ENCODE peak calls at places on chromosome 22, in four cellular contexts. N is WTC11, S is HepG2, O is K562. W is an unnamed sample.

GRCh38 chr22:24422078-24422665 is 5.2 kb upstream of the ADORA2A start:
- DNase-seq in N (no peak), S (no peak), O (no peak), W (no peak)

GRCh38 chr22:21982338-21982965 is at the start of gene TOP3B:
- DNase-seq in N (peak; percentile 79), S (peak; percentile 52), O (peak; percentile 100), W (peak; percentile 92)

GRCh38 chr22:21045585-21046294 is at the start of gene LRRC74B:
- DNase-seq in N (peak; percentile 97), S (peak; percentile 67), O (peak; percentile 99), W (peak; percentile 97)

GRCh38 chr22:26663374-26663923 is 6.1 kb downstream of the MIAT start:
- DNase-seq in N (no peak), S (no peak), O (no peak), W (no peak)

GRCh38 chr22:23789121-23789520 is 2.4 kb downstream of the SMARCB1 start:
- DNase-seq in N (no peak), S (no peak), O (no peak), W (no peak)

GRCh38 chr22:35792501-35792900 is 74.8 kb downstream of the APOL5 start:
- DNase-seq in N (no peak), S (no peak), O (no peak), W (no peak)

GRCh38 chr22:21632237-21632895 is at the start of gene CCDC116:
- DNase-seq in N (peak; percentile 76), S (peak; percentile 81), O (peak; percentile 100), W (peak; percentile 63)

GRCh38 chr22:27129266-27129665 is 471.9 kb downstream of the MIAT start:
- DNase-seq in N (no peak), S (no peak), O (no peak), W (no peak)

GRCh38 chr22:36541831-36542391 is 12.9 kb upstream of the EIF3D start:
- DNase-seq in N (no peak), S (no peak), O (peak; percentile 74), W (no peak)

GRCh38 chr22:31561238-31561887 is 65.0 kb downstream of the SFI1 start:
- DNase-seq in N (peak; percentile 91), S (peak; percentile 81), O (peak; percentile 82), W (peak; percentile 76)

GRCh38 chr22:17627961-17628303 is 617 bp downstream of the ATP6V1E1 start:
- DNase-seq in N (no peak), S (no peak), O (no peak), W (no peak)

GRCh38 chr22:35688913-35689675 is 28.6 kb upstream of the APOL5 start:
- DNase-seq in N (no peak), S (no peak), O (no peak), W (no peak)

GRCh38 chr22:33180371-33180770 is 122.2 kb upstream of the SYN3 start:
- DNase-seq in N (no peak), S (no peak), O (no peak), W (no peak)

GRCh38 chr22:37289156-37289735 is 6.9 kb downstream of the CYTH4 start:
- DNase-seq in N (no peak), S (no peak), O (no peak), W (no peak)

GRCh38 chr22:34808618-34809017 is 257.3 kb upstream of the ISX start:
- DNase-seq in N (no peak), S (no peak), O (no peak), W (no peak)

GRCh38 chr22:48841881-48842582 is 985.6 kb downstream of the BRD1 start:
- DNase-seq in N (no peak), S (no peak), O (no peak), W (no peak)

GRCh38 chr22:46651316-46651715 is 31.1 kb downstream of the GRAMD4 start:
- DNase-seq in N (no peak), S (no peak), O (no peak), W (no peak)

GRCh38 chr22:46646531-46647211 is 26.5 kb downstream of the GRAMD4 start:
- DNase-seq in N (no peak), S (peak; percentile 41), O (no peak), W (no peak)

GRCh38 chr22:46650078-46650810 is 30.1 kb downstream of the GRAMD4 start:
- DNase-seq in N (no peak), S (no peak), O (no peak), W (no peak)

GRCh38 chr22:46652081-46652929 is 32.1 kb downstream of the GRAMD4 start:
- DNase-seq in N (no peak), S (peak; percentile 91), O (peak; percentile 66), W (no peak)

GRCh38 chr22:46649176-46650077 is 29.2 kb downstream of the GRAMD4 start:
- DNase-seq in N (no peak), S (no peak), O (peak; percentile 69), W (no peak)
- TF ChIP-seq FOXJ3 in N (no peak), S (no peak), O (no peak), W (no peak)

GRCh38 chr22:42869463-42869862 is 12.4 kb upstream of the ARFGAP3 start:
- DNase-seq in N (no peak), S (no peak), O (no peak), W (no peak)

GRCh38 chr22:42866100-42866499 is 9.0 kb upstream of the ARFGAP3 start:
- DNase-seq in N (no peak), S (no peak), O (no peak), W (no peak)

GRCh38 chr22:42869888-42870480 is 12.9 kb upstream of the ARFGAP3 start:
- DNase-seq in N (no peak), S (no peak), O (no peak), W (no peak)

GRCh38 chr22:42871146-42872050 is 14.3 kb upstream of the ARFGAP3 start:
- DNase-seq in N (no peak), S (no peak), O (no peak), W (no peak)

DNA sequence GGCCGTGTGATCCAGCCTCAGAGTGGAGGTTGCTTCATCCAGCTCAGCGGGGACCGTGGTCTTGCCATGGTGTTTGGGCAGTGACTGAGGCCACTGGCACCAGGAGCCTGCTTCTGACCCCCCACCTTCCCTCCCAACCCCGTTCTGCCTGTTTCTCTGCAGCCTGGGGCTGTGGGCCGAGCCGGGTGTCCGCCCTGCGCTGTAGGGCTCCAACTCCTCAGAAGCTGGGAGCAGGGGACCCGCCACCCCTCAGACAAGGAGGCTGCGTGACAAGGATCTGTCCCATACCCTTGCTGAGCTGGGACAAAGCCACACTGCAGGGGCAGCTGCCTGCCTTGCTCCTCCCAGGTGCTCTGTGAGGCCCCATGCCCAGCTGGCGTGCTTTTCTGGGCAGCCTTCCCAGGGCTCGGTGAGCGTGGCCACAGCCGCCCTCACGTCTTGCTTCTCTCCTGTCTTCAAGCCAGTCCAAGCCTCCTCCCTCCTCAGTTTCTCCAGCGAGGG is 11.7 kb upstream of the ARFGAP3 start:
- DNase-seq in N (no peak), S (no peak), O (no peak), W (no peak)
- TF ChIP-seq FOXJ3 in N (no peak), S (no peak), O (no peak), W (no peak)

GRCh38 chr22:50208939-50209892 is 8.4 kb downstream of the SELENOO start:
- DNase-seq in N (no peak), S (no peak), O (no peak), W (no peak)
- TF ChIP-seq FOXJ3 in N (no peak), S (no peak), O (no peak), W (no peak)

DNA sequence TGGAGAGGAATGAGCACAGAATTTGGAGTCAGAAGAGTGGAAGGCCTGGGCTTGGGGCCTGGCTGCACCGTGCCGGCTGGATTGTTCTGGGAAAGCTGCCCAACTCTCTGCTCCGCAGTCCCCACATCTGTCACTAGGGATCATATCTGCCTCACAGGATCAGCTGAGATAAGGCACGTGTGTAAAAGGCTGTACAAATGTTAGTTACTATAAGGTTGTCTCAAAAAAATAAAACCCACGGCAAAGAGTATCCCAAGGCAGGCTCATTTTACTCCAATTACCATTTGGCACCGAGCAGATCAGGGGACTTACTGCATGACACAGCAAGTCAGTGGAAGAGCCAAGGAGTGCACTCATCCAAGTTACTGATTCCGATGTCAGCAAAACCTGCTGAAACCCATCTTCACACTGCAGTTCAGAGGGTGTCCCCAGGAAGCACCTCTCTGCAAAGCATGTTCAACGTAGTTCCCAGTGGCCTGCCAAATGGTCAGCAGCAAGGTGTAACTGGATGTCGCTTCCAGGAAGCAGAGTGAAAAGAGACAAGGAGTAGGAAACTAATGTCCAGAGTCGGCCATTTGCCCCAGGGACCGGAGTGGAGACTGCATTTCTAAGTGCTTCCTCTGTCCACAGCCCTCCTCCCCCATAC is 18.1 kb upstream of the MRTFA start:
- DNase-seq in N (no peak), S (no peak), O (peak; percentile 54), W (peak; percentile 64)
- TF ChIP-seq FOXJ3 in N (no peak), S (no peak), O (no peak), W (no peak)

DNA sequence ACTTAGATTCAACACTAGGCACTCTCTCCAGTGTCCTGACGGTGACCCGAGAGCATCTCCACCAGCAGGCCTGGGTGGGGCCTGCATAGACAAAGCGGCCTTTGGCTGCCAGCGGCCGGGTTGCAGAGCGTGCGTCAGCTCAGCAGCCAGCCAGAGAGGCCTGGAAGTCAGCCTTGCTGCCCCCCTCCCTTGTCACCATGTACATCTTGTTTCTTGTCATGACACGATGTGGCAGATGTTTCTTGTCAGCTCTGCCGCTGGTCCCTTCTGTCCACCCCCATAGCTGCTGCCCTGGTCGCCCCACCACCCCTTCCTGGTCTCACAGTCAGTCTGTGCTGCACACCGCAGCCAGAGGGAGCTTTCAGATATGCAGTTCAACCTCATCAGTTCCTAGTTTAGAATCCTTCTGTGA is 33.1 kb upstream of the CBX7 start:
- DNase-seq in N (no peak), S (peak; percentile 50), O (no peak), W (no peak)
- TF ChIP-seq FOXJ3 in N (no peak), S (no peak), O (no peak), W (no peak)

GRCh38 chr22:46792841-46793261 is 30.4 kb downstream of the TBC1D22A start:
- DNase-seq in N (no peak), S (no peak), O (no peak), W (no peak)

GRCh38 chr22:46795140-46795539 is 32.7 kb downstream of the TBC1D22A start:
- DNase-seq in N (no peak), S (no peak), O (no peak), W (no peak)

GRCh38 chr22:46793497-46793896 is 31.0 kb downstream of the TBC1D22A start:
- DNase-seq in N (no peak), S (no peak), O (no peak), W (no peak)

GRCh38 chr22:46794491-46794890 is 32.0 kb downstream of the TBC1D22A start:
- DNase-seq in N (no peak), S (no peak), O (no peak), W (no peak)

DNA sequence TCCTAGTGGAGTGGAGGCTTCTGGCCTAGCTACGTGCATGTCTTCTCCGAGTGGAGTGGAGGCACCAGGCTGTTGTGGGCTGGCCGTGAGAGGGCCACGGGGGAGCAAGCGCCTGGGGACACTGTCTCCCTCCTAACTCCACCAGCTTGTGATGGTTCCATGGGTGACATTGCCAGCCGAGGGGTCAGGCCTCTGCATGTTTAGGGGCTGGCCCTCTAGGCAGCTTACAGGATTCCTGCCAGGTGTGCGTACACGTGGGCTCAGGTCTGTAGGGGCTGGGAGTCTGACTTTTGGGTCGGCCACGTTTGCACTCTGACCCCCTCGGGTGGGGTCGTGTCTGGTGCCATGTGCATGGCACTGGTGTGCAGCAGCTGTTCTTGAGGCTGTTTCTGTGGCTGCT is 31.6 kb downstream of the TBC1D22A start:
- DNase-seq in N (no peak), S (no peak), O (no peak), W (no peak)
- TF ChIP-seq FOXJ3 in N (no peak), S (no peak), O (no peak), W (no peak)